ENCODE peak calls at places on chromosome 20, in eight cellular contexts. Q, D, K, Y, E, X, L and J are unnamed samples.

GRCh38 chr20:9298906-9299305 is 215.5 kb upstream of the LAMP5 start:
- DNase-seq in L (no peak), Q (no peak), Y (no peak), K (no peak), E (no peak), X (no peak), D (no peak), J (no peak)

GRCh38 chr20:58618694-58619540 is 32.2 kb upstream of the STX16 start:
- DNase-seq in X (no peak), L (no peak), D (no peak), K (no peak), Y (no peak), E (no peak), Q (no peak), J (no peak)

GRCh38 chr20:24039196-24039595 is 50.6 kb upstream of the GGTLC1 start:
- DNase-seq in E (no peak), X (no peak), Q (no peak), D (no peak), L (no peak), K (no peak), Y (no peak), J (no peak)

GRCh38 chr20:18394363-18394762 is 72.5 kb downstream of the DZANK1 start:
- DNase-seq in Q (no peak), E (no peak), L (no peak), X (no peak), K (no peak), D (no peak), Y (no peak), J (no peak)

GRCh38 chr20:59005523-59006166 is 1.4 kb downstream of the CTSZ start:
- DNase-seq in E (no peak), Q (no peak), L (no peak), X (no peak), Y (no peak), D (no peak), K (no peak), J (no peak)

GRCh38 chr20:63567132-63567381 is 7.0 kb downstream of the HELZ2 start:
- DNase-seq in Y (no peak), X (no peak), D (no peak), E (no peak), K (no peak), L (no peak), Q (no peak), J (no peak)

GRCh38 chr20:49346682-49347081 is 68.8 kb upstream of the ZNFX1 start:
- DNase-seq in L (peak; percentile 27), Y (no peak), Q (no peak), D (no peak), K (no peak), E (no peak), X (no peak), J (peak; percentile 13)

GRCh38 chr20:18637296-18637695 is 49.4 kb downstream of the DTD1 start:
- DNase-seq in L (no peak), X (no peak), Q (no peak), K (no peak), E (no peak), Y (no peak), D (no peak), J (peak; percentile 12)

GRCh38 chr20:62702886-62703852 is 5.5 kb upstream of the NTSR1 start:
- DNase-seq in E (no peak), Q (no peak), Y (no peak), D (no peak), X (peak; percentile 76), K (peak; percentile 4), L (peak; percentile 99), J (peak; percentile 87)

GRCh38 chr20:4858000-4858399 is 136.3 kb downstream of the PRND start:
- DNase-seq in L (no peak), K (no peak), Q (no peak), D (no peak), Y (no peak), E (no peak), X (no peak), J (no peak)

GRCh38 chr20:4937422-4938319 is 63.6 kb downstream of the SLC23A2 start:
- DNase-seq in Q (no peak), D (no peak), K (no peak), L (no peak), Y (no peak), X (no peak), E (no peak), J (no peak)

GRCh38 chr20:53707341-53708102 is 113.9 kb upstream of the ZNF217 start:
- DNase-seq in Q (no peak), L (peak; percentile 82), X (no peak), E (no peak), K (no peak), D (no peak), Y (no peak), J (peak; percentile 65)

GRCh38 chr20:58228103-58228483 is 360 bp downstream of the ANKRD60 start:
- DNase-seq in E (no peak), Y (no peak), Q (peak; percentile 46), X (no peak), K (no peak), L (no peak), D (no peak), J (no peak)

GRCh38 chr20:11791316-11792228 is 126.1 kb upstream of the BTBD3 start:
- DNase-seq in X (no peak), Y (no peak), L (peak; percentile 31), K (no peak), Q (no peak), E (no peak), D (no peak), J (peak; percentile 16)

GRCh38 chr20:49593441-49594142 is 25.7 kb upstream of the PTGIS start:
- DNase-seq in X (no peak), K (no peak), E (no peak), D (no peak), Y (no peak), Q (no peak), L (peak; percentile 42), J (no peak)

GRCh38 chr20:22762576-22763256 is 178.3 kb upstream of the FOXA2 start:
- DNase-seq in Q (no peak), D (no peak), Y (no peak), X (no peak), L (no peak), K (no peak), E (no peak), J (peak; percentile 3)

GRCh38 chr20:4272225-4272624 is 256.9 kb upstream of the RNF24 start:
- DNase-seq in Q (no peak), E (no peak), X (no peak), L (peak; percentile 17), D (no peak), Y (no peak), K (no peak), J (no peak)

GRCh38 chr20:63227260-63227659 is 8.4 kb upstream of the BIRC7 start:
- DNase-seq in E (no peak), L (no peak), X (no peak), D (no peak), Y (no peak), K (no peak), Q (no peak), J (no peak)

GRCh38 chr20:30816182-30816645 is 441.2 kb upstream of the DEFB115 start:
- DNase-seq in Y (no peak), X (no peak), Q (peak; percentile 33), E (no peak), L (no peak), K (no peak), D (no peak), J (no peak)

GRCh38 chr20:60113024-60113724 is 155.0 kb downstream of the CDH26 start:
- DNase-seq in Q (no peak), D (no peak), X (no peak), K (no peak), Y (no peak), E (no peak), L (no peak), J (no peak)

GRCh38 chr20:49700411-49701185 is 13.1 kb downstream of the B4GALT5 start:
- DNase-seq in X (peak; percentile 71), D (no peak), K (no peak), Q (no peak), E (no peak), Y (no peak), L (peak; percentile 94), J (peak; percentile 84)